ENCODE peak calls at places on chromosomes 16 and 17, in ten cellular contexts. One of them, this sample, is unnamed.

GRCh38 chr17:79625706-79626105 is 14.9 kb upstream of the RBFOX3 start:
- DNase-seq in fibroblast of lung: no peak
- DNase-seq in CD8-positive, alpha-beta memory T cell: no peak
- DNase-seq in HAP-1: no peak
- DNase-seq in transverse colon: no peak
- DNase-seq in CD4-positive, CD25-positive, alpha-beta regulatory T cell: no peak
- DNase-seq in ascending aorta: no peak
- DNase-seq in NT2/D1: no peak
- DNase-seq in vagina: peak; percentile 46
- DNase-seq in right cardiac atrium: no peak
- DNase-seq in this sample: no peak

GRCh38 chr17:63675231-63675606 is 24.7 kb downstream of the LIMD2 start:
- DNase-seq in NT2/D1: no peak
- DNase-seq in fibroblast of lung: peak; percentile 7
- DNase-seq in transverse colon: no peak
- DNase-seq in ascending aorta: no peak
- DNase-seq in HAP-1: no peak
- DNase-seq in CD4-positive, CD25-positive, alpha-beta regulatory T cell: no peak
- DNase-seq in right cardiac atrium: no peak
- DNase-seq in CD8-positive, alpha-beta memory T cell: no peak
- DNase-seq in vagina: no peak
- DNase-seq in this sample: no peak

GRCh38 chr16:55001931-55002330 is 71.3 kb downstream of the IRX5 start:
- DNase-seq in vagina: no peak
- DNase-seq in CD8-positive, alpha-beta memory T cell: no peak
- DNase-seq in right cardiac atrium: no peak
- DNase-seq in NT2/D1: no peak
- DNase-seq in HAP-1: no peak
- DNase-seq in transverse colon: no peak
- DNase-seq in fibroblast of lung: no peak
- DNase-seq in CD4-positive, CD25-positive, alpha-beta regulatory T cell: no peak
- DNase-seq in ascending aorta: no peak
- DNase-seq in this sample: no peak

GRCh38 chr17:77098884-77099545 is 41.8 kb upstream of the SEC14L1 start:
- DNase-seq in HAP-1: no peak
- DNase-seq in fibroblast of lung: peak; percentile 83
- DNase-seq in right cardiac atrium: no peak
- DNase-seq in transverse colon: peak; percentile 37
- DNase-seq in CD8-positive, alpha-beta memory T cell: no peak
- DNase-seq in CD4-positive, CD25-positive, alpha-beta regulatory T cell: peak; percentile 65
- DNase-seq in NT2/D1: no peak
- DNase-seq in ascending aorta: no peak
- DNase-seq in vagina: no peak
- DNase-seq in this sample: no peak

GRCh38 chr17:1627219-1627986 is 1.2 kb downstream of the SLC43A2 start:
- DNase-seq in NT2/D1: no peak
- DNase-seq in HAP-1: no peak
- DNase-seq in ascending aorta: no peak
- DNase-seq in transverse colon: peak; percentile 44
- DNase-seq in CD8-positive, alpha-beta memory T cell: no peak
- DNase-seq in right cardiac atrium: no peak
- DNase-seq in vagina: no peak
- DNase-seq in fibroblast of lung: no peak
- DNase-seq in CD4-positive, CD25-positive, alpha-beta regulatory T cell: peak; percentile 54
- DNase-seq in this sample: no peak

GRCh38 chr17:80441598-80442304 is 26.8 kb downstream of the ENDOV start:
- DNase-seq in vagina: no peak
- DNase-seq in NT2/D1: no peak
- DNase-seq in transverse colon: no peak
- DNase-seq in HAP-1: no peak
- DNase-seq in ascending aorta: no peak
- DNase-seq in CD8-positive, alpha-beta memory T cell: no peak
- DNase-seq in right cardiac atrium: no peak
- DNase-seq in CD4-positive, CD25-positive, alpha-beta regulatory T cell: no peak
- DNase-seq in fibroblast of lung: no peak
- DNase-seq in this sample: no peak

GRCh38 chr17:20965492-20965891 is 77.3 kb downstream of the USP22 start:
- DNase-seq in ascending aorta: no peak
- DNase-seq in CD4-positive, CD25-positive, alpha-beta regulatory T cell: no peak
- DNase-seq in HAP-1: no peak
- DNase-seq in CD8-positive, alpha-beta memory T cell: no peak
- DNase-seq in right cardiac atrium: no peak
- DNase-seq in transverse colon: no peak
- DNase-seq in NT2/D1: no peak
- DNase-seq in fibroblast of lung: no peak
- DNase-seq in vagina: no peak
- DNase-seq in this sample: no peak

GRCh38 chr17:76558210-76559095 is 18.6 kb downstream of the PRCD start:
- DNase-seq in fibroblast of lung: peak; percentile 55
- DNase-seq in transverse colon: no peak
- DNase-seq in HAP-1: no peak
- DNase-seq in vagina: no peak
- DNase-seq in NT2/D1: no peak
- DNase-seq in CD4-positive, CD25-positive, alpha-beta regulatory T cell: peak; percentile 51
- DNase-seq in CD8-positive, alpha-beta memory T cell: no peak
- DNase-seq in ascending aorta: no peak
- DNase-seq in right cardiac atrium: no peak
- DNase-seq in this sample: no peak

GRCh38 chr17:19365833-19366636 is 3.5 kb upstream of the B9D1 start:
- DNase-seq in CD8-positive, alpha-beta memory T cell: no peak
- DNase-seq in NT2/D1: no peak
- DNase-seq in ascending aorta: no peak
- DNase-seq in CD4-positive, CD25-positive, alpha-beta regulatory T cell: no peak
- DNase-seq in HAP-1: no peak
- DNase-seq in fibroblast of lung: no peak
- DNase-seq in transverse colon: no peak
- DNase-seq in vagina: no peak
- DNase-seq in right cardiac atrium: no peak
- DNase-seq in this sample: no peak

GRCh38 chr16:35602116-35602515 is 2142.7 kb downstream of the TP53TG3F start:
- DNase-seq in fibroblast of lung: no peak
- DNase-seq in CD8-positive, alpha-beta memory T cell: no peak
- DNase-seq in HAP-1: no peak
- DNase-seq in transverse colon: no peak
- DNase-seq in right cardiac atrium: no peak
- DNase-seq in ascending aorta: no peak
- DNase-seq in CD4-positive, CD25-positive, alpha-beta regulatory T cell: no peak
- DNase-seq in NT2/D1: no peak
- DNase-seq in vagina: no peak
- DNase-seq in this sample: no peak
- H3K9me3 ChIP-seq in fibroblast of lung: no peaks in the 10 kb centered on the region
- H3K9me3 ChIP-seq in CD8-positive, alpha-beta memory T cell: no peaks in the 10 kb centered on the region
- H3K9me3 ChIP-seq in HAP-1: no peaks in the 10 kb centered on the region
- H3K9me3 ChIP-seq in transverse colon: no peaks in the 10 kb centered on the region
- H3K9me3 ChIP-seq in right cardiac atrium: no peaks in the 10 kb centered on the region
- H3K9me3 ChIP-seq in ascending aorta: no peaks in the 10 kb centered on the region
- H3K9me3 ChIP-seq in CD4-positive, CD25-positive, alpha-beta regulatory T cell: no peaks in the 10 kb centered on the region
- H3K9me3 ChIP-seq in NT2/D1: no peaks in the 10 kb centered on the region
- H3K9me3 ChIP-seq in vagina: no peaks in the 10 kb centered on the region
- H3K9me3 ChIP-seq in this sample: no peaks in the 10 kb centered on the region

GRCh38 chr16:75175074-75175473 is 26.8 kb downstream of the ZFP1 start:
- DNase-seq in fibroblast of lung: no peak
- DNase-seq in right cardiac atrium: no peak
- DNase-seq in vagina: no peak
- DNase-seq in CD8-positive, alpha-beta memory T cell: no peak
- DNase-seq in NT2/D1: no peak
- DNase-seq in CD4-positive, CD25-positive, alpha-beta regulatory T cell: no peak
- DNase-seq in ascending aorta: no peak
- DNase-seq in HAP-1: no peak
- DNase-seq in transverse colon: no peak
- DNase-seq in this sample: no peak
- H3K9me3 ChIP-seq in fibroblast of lung: no peaks in the 10 kb centered on the region
- H3K9me3 ChIP-seq in right cardiac atrium: peaks cover 6% of the 10 kb centered on the region
- H3K9me3 ChIP-seq in vagina: no peaks in the 10 kb centered on the region
- H3K9me3 ChIP-seq in CD8-positive, alpha-beta memory T cell: peaks cover 33% of the 10 kb centered on the region
- H3K9me3 ChIP-seq in NT2/D1: peaks cover 64% of the 10 kb centered on the region
- H3K9me3 ChIP-seq in CD4-positive, CD25-positive, alpha-beta regulatory T cell: peaks cover 58% of the 10 kb centered on the region
- H3K9me3 ChIP-seq in ascending aorta: peaks cover 77% of the 10 kb centered on the region
- H3K9me3 ChIP-seq in HAP-1: peaks cover 10% of the 10 kb centered on the region
- H3K9me3 ChIP-seq in transverse colon: peaks cover 35% of the 10 kb centered on the region
- H3K9me3 ChIP-seq in this sample: peaks cover 8% of the 10 kb centered on the region

DNA sequence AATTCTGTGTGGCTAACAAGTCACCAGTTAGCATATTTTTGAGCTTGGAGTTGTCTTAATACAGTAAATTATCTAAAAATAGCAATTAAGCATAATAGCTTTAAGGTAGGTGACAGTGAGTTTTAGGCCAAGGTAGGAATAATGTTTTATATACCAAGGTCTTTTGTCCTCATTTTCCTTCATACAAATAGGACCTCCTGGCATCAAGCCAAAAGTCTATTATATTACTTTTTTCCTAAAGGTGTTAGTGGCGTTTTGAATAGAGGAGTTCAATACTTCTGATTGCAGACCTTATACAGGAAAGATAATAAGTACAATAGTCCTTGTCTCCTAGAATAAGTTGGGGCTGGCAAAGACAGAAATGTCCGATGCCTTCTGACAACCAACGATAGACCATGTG is 2277.7 kb downstream of the TP53TG3F start:
- DNase-seq in fibroblast of lung: no peak
- DNase-seq in vagina: no peak
- DNase-seq in CD4-positive, CD25-positive, alpha-beta regulatory T cell: no peak
- DNase-seq in HAP-1: no peak
- DNase-seq in NT2/D1: no peak
- DNase-seq in transverse colon: no peak
- DNase-seq in right cardiac atrium: no peak
- DNase-seq in CD8-positive, alpha-beta memory T cell: no peak
- DNase-seq in ascending aorta: no peak
- DNase-seq in this sample: no peak
- H3K9me3 ChIP-seq in fibroblast of lung: no peaks in the 10 kb centered on the region
- H3K9me3 ChIP-seq in vagina: no peaks in the 10 kb centered on the region
- H3K9me3 ChIP-seq in CD4-positive, CD25-positive, alpha-beta regulatory T cell: peaks cover 9% of the 10 kb centered on the region
- H3K9me3 ChIP-seq in HAP-1: no peaks in the 10 kb centered on the region
- H3K9me3 ChIP-seq in NT2/D1: no peaks in the 10 kb centered on the region
- H3K9me3 ChIP-seq in transverse colon: peaks cover 6% of the 10 kb centered on the region
- H3K9me3 ChIP-seq in right cardiac atrium: no peaks in the 10 kb centered on the region
- H3K9me3 ChIP-seq in CD8-positive, alpha-beta memory T cell: no peaks in the 10 kb centered on the region
- H3K9me3 ChIP-seq in ascending aorta: no peaks in the 10 kb centered on the region
- H3K9me3 ChIP-seq in this sample: peaks cover 11% of the 10 kb centered on the region

GRCh38 chr16:60932600-60932999 is 1103.6 kb downstream of the CDH8 start:
- DNase-seq in ascending aorta: no peak
- DNase-seq in HAP-1: no peak
- DNase-seq in right cardiac atrium: no peak
- DNase-seq in NT2/D1: no peak
- DNase-seq in vagina: no peak
- DNase-seq in CD8-positive, alpha-beta memory T cell: no peak
- DNase-seq in fibroblast of lung: no peak
- DNase-seq in transverse colon: no peak
- DNase-seq in CD4-positive, CD25-positive, alpha-beta regulatory T cell: no peak
- DNase-seq in this sample: no peak
- H3K9me3 ChIP-seq in ascending aorta: no peaks in the 10 kb centered on the region
- H3K9me3 ChIP-seq in HAP-1: no peaks in the 10 kb centered on the region
- H3K9me3 ChIP-seq in right cardiac atrium: no peaks in the 10 kb centered on the region
- H3K9me3 ChIP-seq in NT2/D1: no peaks in the 10 kb centered on the region
- H3K9me3 ChIP-seq in vagina: no peaks in the 10 kb centered on the region
- H3K9me3 ChIP-seq in CD8-positive, alpha-beta memory T cell: no peaks in the 10 kb centered on the region
- H3K9me3 ChIP-seq in fibroblast of lung: no peaks in the 10 kb centered on the region
- H3K9me3 ChIP-seq in transverse colon: no peaks in the 10 kb centered on the region
- H3K9me3 ChIP-seq in CD4-positive, CD25-positive, alpha-beta regulatory T cell: peaks cover 7% of the 10 kb centered on the region
- H3K9me3 ChIP-seq in this sample: no peaks in the 10 kb centered on the region

GRCh38 chr17:15882777-15883176 is 62.2 kb upstream of the ADORA2B start:
- DNase-seq in transverse colon: no peak
- DNase-seq in vagina: no peak
- DNase-seq in ascending aorta: no peak
- DNase-seq in fibroblast of lung: no peak
- DNase-seq in CD8-positive, alpha-beta memory T cell: no peak
- DNase-seq in CD4-positive, CD25-positive, alpha-beta regulatory T cell: no peak
- DNase-seq in HAP-1: no peak
- DNase-seq in NT2/D1: no peak
- DNase-seq in right cardiac atrium: no peak
- DNase-seq in this sample: no peak
- H3K9me3 ChIP-seq in transverse colon: no peaks in the 10 kb centered on the region
- H3K9me3 ChIP-seq in vagina: no peaks in the 10 kb centered on the region
- H3K9me3 ChIP-seq in ascending aorta: no peaks in the 10 kb centered on the region
- H3K9me3 ChIP-seq in fibroblast of lung: no peaks in the 10 kb centered on the region
- H3K9me3 ChIP-seq in CD8-positive, alpha-beta memory T cell: no peaks in the 10 kb centered on the region
- H3K9me3 ChIP-seq in CD4-positive, CD25-positive, alpha-beta regulatory T cell: no peaks in the 10 kb centered on the region
- H3K9me3 ChIP-seq in HAP-1: no peaks in the 10 kb centered on the region
- H3K9me3 ChIP-seq in NT2/D1: no peaks in the 10 kb centered on the region
- H3K9me3 ChIP-seq in right cardiac atrium: no peaks in the 10 kb centered on the region
- H3K9me3 ChIP-seq in this sample: no peaks in the 10 kb centered on the region

This sample was measured in T-helper 17 cell.